ENCODE peak calls at places on chromosomes 5 and 9, in seven cellular contexts. J, X, E, L, B, C and S are unnamed samples.

GRCh38 chr5:107672212-107673105 is 1.7 kb upstream of the EFNA5 start:
- DNase-seq in X (peak), E (peak), C (peak), L (peak), J (no peak), B (peak), S (peak)

GRCh38 chr5:81181576-81182316 is 51.4 kb upstream of the CKMT2 start:
- DNase-seq in E (no peak), J (no peak), L (no peak), B (no peak), X (no peak), C (no peak), S (no peak)

GRCh38 chr9:14218253-14218652 is 95.7 kb downstream of the NFIB start:
- DNase-seq in E (no peak), X (no peak), J (no peak), C (no peak), B (no peak), L (no peak), S (peak)

GRCh38 chr9:76302947-76303550 is 91.2 kb downstream of the RFK start:
- DNase-seq in J (no peak), C (peak), B (peak), E (peak), X (peak), L (no peak), S (no peak)

GRCh38 chr5:72149742-72150141 is 42.5 kb downstream of the MAP1B start:
- DNase-seq in B (no peak), E (no peak), J (no peak), X (no peak), L (no peak), C (no peak), S (peak)

GRCh38 chr5:132747693-132748440 is 641 bp downstream of the CCNI2 start:
- DNase-seq in X (no peak), J (no peak), E (no peak), L (peak), B (no peak), C (peak), S (no peak)

GRCh38 chr9:136527721-136528710 is 17.8 kb downstream of the NOTCH1 start:
- DNase-seq in B (no peak), L (no peak), E (peak), X (no peak), J (no peak), C (peak), S (peak)

GRCh38 chr9:14471041-14471440 is 157.1 kb upstream of the NFIB start:
- DNase-seq in L (no peak), E (no peak), X (no peak), B (no peak), J (no peak), C (no peak), S (no peak)

GRCh38 chr9:137397675-137398423 is 25.1 kb downstream of the EXD3 start:
- DNase-seq in B (no peak), E (no peak), J (no peak), C (no peak), X (no peak), L (no peak), S (no peak)

GRCh38 chr5:84287964-84288363 is 96.7 kb downstream of the EDIL3 start:
- DNase-seq in E (no peak), J (peak), L (no peak), C (no peak), X (peak), B (no peak), S (peak)

GRCh38 chr9:135065151-135065550 is 22.3 kb upstream of the OLFM1 start:
- DNase-seq in L (no peak), C (no peak), B (no peak), J (no peak), E (no peak), X (no peak), S (no peak)

GRCh38 chr5:170332058-170332457 is 34.5 kb upstream of the LCP2 start:
- DNase-seq in J (no peak), C (no peak), E (no peak), B (no peak), L (no peak), X (no peak), S (no peak)
- TF ChIP-seq JUND in J (no peak), C (no peak), E (no peak), B (no peak), L (no peak), X (no peak), S (no peak)

DNA sequence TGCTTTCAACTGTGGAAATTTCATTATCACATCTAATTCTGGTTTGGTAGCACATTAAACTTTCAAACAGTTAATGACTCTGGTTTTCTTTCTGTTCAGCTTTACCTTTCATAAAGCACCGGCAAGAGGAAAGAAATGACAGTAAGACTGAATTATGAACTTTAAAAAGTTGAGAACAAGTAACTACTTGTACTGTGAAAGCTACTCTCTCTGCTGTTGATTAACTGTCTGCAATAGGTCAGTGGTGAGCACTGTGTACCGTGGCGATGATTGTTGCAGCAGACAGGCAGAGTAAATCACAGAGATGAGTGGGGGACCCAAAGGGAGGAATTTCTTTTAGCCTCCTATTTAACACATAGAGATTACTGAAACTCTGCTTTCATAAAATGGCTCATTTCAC is 74.0 kb upstream of the MEF2C start:
- DNase-seq in B (no peak), J (no peak), E (no peak), L (no peak), C (no peak), X (no peak), S (no peak)
- TF ChIP-seq JUND in B (no peak), J (no peak), E (no peak), L (no peak), C (no peak), X (no peak), S (no peak)

DNA sequence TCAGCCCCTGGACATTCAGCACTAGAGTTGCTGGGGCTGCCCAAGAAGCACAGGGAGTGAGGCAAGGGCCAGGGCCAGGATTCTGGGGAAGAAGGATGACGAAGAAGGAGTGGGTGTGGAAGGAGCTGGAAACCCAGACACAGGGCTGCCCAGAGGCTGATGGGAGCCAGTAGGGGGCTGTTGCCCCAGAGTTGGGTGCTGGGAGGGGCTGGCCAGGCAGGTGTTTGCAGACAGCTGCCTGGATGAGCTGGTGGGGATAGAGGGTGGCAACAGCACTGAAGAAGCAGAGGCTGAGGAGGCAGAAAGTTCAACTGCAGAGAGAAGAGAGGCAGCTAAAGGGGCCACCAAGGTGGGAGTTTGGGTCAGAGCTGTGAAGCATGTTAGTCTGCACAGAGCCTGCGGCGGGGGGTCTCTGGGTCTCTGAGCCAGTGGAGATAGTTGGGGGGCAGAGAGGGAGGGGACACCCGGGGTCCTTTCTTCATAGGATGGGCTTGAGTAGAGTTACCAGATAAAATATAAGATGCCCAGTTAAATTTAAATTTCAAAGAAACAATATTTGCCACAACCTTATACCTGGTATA is 2.5 kb upstream of the AQP7 start:
- DNase-seq in C (no peak), L (no peak), B (no peak), J (no peak), E (no peak), X (no peak), S (no peak)
- TF ChIP-seq JUND in C (no peak), L (no peak), B (no peak), J (no peak), E (no peak), X (no peak), S (no peak)

GRCh38 chr5:154143121-154143725 is 47.3 kb upstream of the GALNT10 start:
- DNase-seq in E (no peak), C (no peak), L (no peak), B (no peak), X (no peak), J (no peak), S (no peak)
- TF ChIP-seq JUND in E (no peak), C (no peak), L (no peak), B (no peak), X (no peak), J (no peak), S (no peak)

GRCh38 chr5:65247594-65247993 is 234.1 kb downstream of the ADAMTS6 start:
- DNase-seq in L (no peak), B (no peak), E (no peak), J (no peak), C (no peak), X (no peak), S (no peak)
- TF ChIP-seq JUND in L (no peak), B (no peak), E (no peak), J (no peak), C (no peak), X (no peak), S (no peak)

DNA sequence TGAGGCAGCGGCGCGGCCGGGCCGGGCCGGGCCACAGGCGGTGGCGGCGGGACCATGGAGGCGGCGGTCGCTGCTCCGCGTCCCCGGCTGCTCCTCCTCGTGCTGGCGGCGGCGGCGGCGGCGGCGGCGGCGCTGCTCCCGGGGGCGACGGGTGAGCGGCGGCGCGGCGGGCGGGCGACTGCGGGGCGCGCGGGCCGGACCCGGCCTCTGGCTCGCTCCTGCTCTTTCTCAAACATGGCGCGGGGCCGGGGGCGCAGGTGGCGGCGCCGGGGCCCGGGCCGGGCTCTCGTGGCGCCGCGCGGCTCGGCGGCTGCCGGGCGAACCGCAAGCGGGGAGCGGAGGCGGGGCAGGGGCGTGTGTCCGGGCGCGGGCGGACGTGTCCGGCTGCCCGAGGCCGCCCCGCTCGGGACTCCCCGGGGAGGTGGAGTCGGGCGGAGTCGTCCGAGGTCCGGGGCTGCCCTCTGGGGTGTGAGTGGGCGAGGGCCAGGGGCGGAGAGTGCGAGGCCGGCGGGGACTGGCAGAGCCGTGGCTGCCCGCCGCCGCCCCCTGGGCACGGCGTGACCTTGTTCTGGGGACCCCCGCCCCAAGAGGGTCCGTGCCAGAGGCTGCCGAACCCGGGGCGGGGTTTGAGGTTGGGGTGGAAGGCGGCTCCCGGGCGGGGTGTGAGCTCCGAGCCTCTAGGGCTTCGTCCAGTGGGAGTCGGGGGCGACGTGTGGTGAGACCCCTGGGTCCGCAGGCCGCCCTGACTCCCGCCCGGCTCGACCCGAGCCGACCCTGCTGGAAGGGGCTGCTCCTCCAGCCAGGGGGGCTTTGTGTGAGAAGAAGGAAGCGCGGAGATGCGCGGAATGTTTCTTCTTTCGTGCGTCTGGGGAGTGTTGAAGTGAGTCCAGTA is 485 bp downstream of the TGFBR1 start:
- DNase-seq in X (no peak), E (peak), J (no peak), C (peak), L (peak), B (peak), S (peak)
- TF ChIP-seq JUND in X (no peak), E (no peak), J (no peak), C (no peak), L (no peak), B (no peak), S (no peak)

DNA sequence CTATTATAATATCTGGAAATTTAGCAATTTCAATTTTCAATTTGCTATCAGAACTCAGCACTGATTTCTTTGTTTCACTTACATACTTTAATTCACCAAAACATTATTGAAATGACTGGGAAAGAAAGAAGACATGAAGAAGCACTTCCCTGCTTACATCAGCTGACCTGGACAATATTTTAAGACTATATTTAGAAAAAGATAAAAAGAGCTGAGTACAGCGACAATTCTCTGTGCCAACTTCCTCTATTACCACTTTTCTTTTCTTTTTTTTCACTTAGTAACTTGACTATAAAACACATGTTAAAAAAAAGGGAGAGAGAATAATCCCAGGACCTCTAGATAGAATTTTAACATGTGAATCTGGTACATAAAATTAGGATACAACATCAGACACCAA is 35.6 kb downstream of the MEF2C start:
- DNase-seq in E (no peak), B (no peak), X (no peak), L (no peak), J (no peak), C (no peak), S (no peak)
- TF ChIP-seq JUND in E (no peak), B (no peak), X (no peak), L (no peak), J (no peak), C (no peak), S (no peak)

GRCh38 chr9:81542490-81542889 is 146.9 kb downstream of the TLE1 start:
- DNase-seq in J (no peak), C (no peak), X (no peak), B (no peak), E (no peak), L (no peak), S (no peak)

GRCh38 chr9:81537964-81538363 is 151.4 kb downstream of the TLE1 start:
- DNase-seq in X (no peak), B (no peak), L (no peak), C (peak), J (no peak), E (no peak), S (no peak)

GRCh38 chr9:81536242-81537025 is 152.9 kb downstream of the TLE1 start:
- DNase-seq in L (no peak), J (no peak), C (no peak), E (no peak), B (no peak), X (no peak), S (no peak)

GRCh38 chr9:81540142-81540701 is 149.1 kb downstream of the TLE1 start:
- DNase-seq in B (no peak), E (no peak), L (no peak), J (no peak), C (no peak), X (no peak), S (no peak)

GRCh38 chr9:81538929-81539716 is 150.2 kb downstream of the TLE1 start:
- DNase-seq in C (no peak), L (no peak), B (no peak), X (no peak), E (no peak), J (no peak), S (no peak)
- TF ChIP-seq JUND in C (no peak), L (no peak), B (no peak), X (no peak), E (no peak), J (no peak), S (no peak)

DNA sequence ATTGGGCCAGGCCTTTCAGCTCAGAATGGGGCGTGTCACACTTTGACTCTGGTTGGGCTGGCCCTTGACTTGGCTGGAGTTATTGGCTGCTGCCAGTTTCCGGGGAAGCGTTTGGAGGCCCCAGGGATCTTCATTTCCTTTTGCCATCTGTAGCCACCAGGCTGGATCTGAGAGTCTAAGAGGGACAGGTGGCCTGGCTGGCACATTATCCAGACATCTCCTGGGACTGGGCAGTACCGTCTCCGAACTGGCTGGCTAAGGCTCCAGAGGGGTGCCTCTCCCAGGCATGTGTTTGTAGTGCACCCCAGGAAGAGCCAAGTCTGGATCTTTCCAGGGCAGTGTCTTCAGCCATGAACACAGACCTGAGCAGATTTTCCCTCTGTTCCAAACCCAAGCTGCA is 9.7 kb upstream of the JADE2 start:
- DNase-seq in C (no peak), X (no peak), B (no peak), L (peak), J (no peak), E (no peak), S (no peak)
- TF ChIP-seq JUND in C (no peak), X (no peak), B (no peak), L (no peak), J (no peak), E (no peak), S (no peak)